ENCODE peak calls at places on chromosomes 2 and 18, in seven cellular contexts. One of them, this sample, is unnamed.

GRCh38 chr2:222655406-222655747 is 515 bp downstream of the FARSB start:
- DNase-seq in AG04450: no peak
- DNase-seq in H1: no peak
- DNase-seq in PC-9: no peak
- DNase-seq in epithelial cell of esophagus: peak
- DNase-seq in fibroblast of pulmonary artery: peak
- DNase-seq in fibroblast of mammary gland: peak
- DNase-seq in this sample: no peak

GRCh38 chr18:13530879-13531387 is 195.4 kb downstream of the FAM210A start:
- DNase-seq in AG04450: no peak
- DNase-seq in H1: peak
- DNase-seq in PC-9: peak
- DNase-seq in epithelial cell of esophagus: no peak
- DNase-seq in fibroblast of pulmonary artery: peak
- DNase-seq in fibroblast of mammary gland: peak
- DNase-seq in this sample: peak

GRCh38 chr2:33498291-33498956 is 22.0 kb downstream of the RASGRP3 start:
- DNase-seq in AG04450: no peak
- DNase-seq in H1: no peak
- DNase-seq in PC-9: no peak
- DNase-seq in epithelial cell of esophagus: no peak
- DNase-seq in fibroblast of pulmonary artery: no peak
- DNase-seq in fibroblast of mammary gland: no peak
- DNase-seq in this sample: no peak

GRCh38 chr2:182717451-182718215 is 1.6 kb downstream of the DNAJC10 start:
- DNase-seq in AG04450: no peak
- DNase-seq in H1: no peak
- DNase-seq in PC-9: no peak
- DNase-seq in epithelial cell of esophagus: no peak
- DNase-seq in fibroblast of pulmonary artery: no peak
- DNase-seq in fibroblast of mammary gland: no peak
- DNase-seq in this sample: no peak

GRCh38 chr2:43375746-43376522 is 149.5 kb upstream of the ZFP36L2 start:
- DNase-seq in AG04450: no peak
- DNase-seq in H1: no peak
- DNase-seq in PC-9: no peak
- DNase-seq in epithelial cell of esophagus: no peak
- DNase-seq in fibroblast of pulmonary artery: no peak
- DNase-seq in fibroblast of mammary gland: no peak
- DNase-seq in this sample: no peak

GRCh38 chr2:214649440-214650205 is 159.9 kb downstream of the BARD1 start:
- DNase-seq in AG04450: no peak
- DNase-seq in H1: no peak
- DNase-seq in PC-9: no peak
- DNase-seq in epithelial cell of esophagus: peak
- DNase-seq in fibroblast of pulmonary artery: peak
- DNase-seq in fibroblast of mammary gland: peak
- DNase-seq in this sample: peak

GRCh38 chr2:85221291-85221690 is 88.1 kb downstream of the TCF7L1 start:
- DNase-seq in AG04450: no peak
- DNase-seq in H1: no peak
- DNase-seq in PC-9: no peak
- DNase-seq in epithelial cell of esophagus: no peak
- DNase-seq in fibroblast of pulmonary artery: no peak
- DNase-seq in fibroblast of mammary gland: peak
- DNase-seq in this sample: no peak

GRCh38 chr2:23649819-23650218 is 264.8 kb downstream of the KLHL29 start:
- DNase-seq in AG04450: no peak
- DNase-seq in H1: no peak
- DNase-seq in PC-9: no peak
- DNase-seq in epithelial cell of esophagus: peak
- DNase-seq in fibroblast of pulmonary artery: peak
- DNase-seq in fibroblast of mammary gland: peak
- DNase-seq in this sample: peak

GRCh38 chr2:60939622-60940021 is 58.2 kb downstream of the REL start:
- DNase-seq in AG04450: no peak
- DNase-seq in H1: no peak
- DNase-seq in PC-9: no peak
- DNase-seq in epithelial cell of esophagus: no peak
- DNase-seq in fibroblast of pulmonary artery: no peak
- DNase-seq in fibroblast of mammary gland: no peak
- DNase-seq in this sample: no peak

GRCh38 chr2:86079981-86080911 is 25.4 kb downstream of the POLR1A start:
- DNase-seq in AG04450: peak
- DNase-seq in H1: peak
- DNase-seq in PC-9: peak
- DNase-seq in epithelial cell of esophagus: peak
- DNase-seq in fibroblast of pulmonary artery: peak
- DNase-seq in fibroblast of mammary gland: peak
- DNase-seq in this sample: no peak

GRCh38 chr18:75207298-75208054 is 1.5 kb downstream of the PTGR3 start:
- DNase-seq in AG04450: no peak
- DNase-seq in H1: no peak
- DNase-seq in PC-9: no peak
- DNase-seq in epithelial cell of esophagus: peak
- DNase-seq in fibroblast of pulmonary artery: no peak
- DNase-seq in fibroblast of mammary gland: peak
- DNase-seq in this sample: no peak

GRCh38 chr2:118987886-118988285 is 45.9 kb downstream of the MARCO start:
- DNase-seq in AG04450: no peak
- DNase-seq in H1: no peak
- DNase-seq in PC-9: no peak
- DNase-seq in epithelial cell of esophagus: no peak
- DNase-seq in fibroblast of pulmonary artery: no peak
- DNase-seq in fibroblast of mammary gland: no peak
- DNase-seq in this sample: no peak

GRCh38 chr2:9984217-9984739 is 32.8 kb downstream of the GRHL1 start:
- DNase-seq in AG04450: no peak
- DNase-seq in H1: no peak
- DNase-seq in PC-9: no peak
- DNase-seq in epithelial cell of esophagus: peak
- DNase-seq in fibroblast of pulmonary artery: peak
- DNase-seq in fibroblast of mammary gland: peak
- DNase-seq in this sample: peak

GRCh38 chr18:55795101-55795669 is 207.2 kb upstream of the TCF4 start:
- DNase-seq in AG04450: no peak
- DNase-seq in H1: no peak
- DNase-seq in PC-9: no peak
- DNase-seq in epithelial cell of esophagus: no peak
- DNase-seq in fibroblast of pulmonary artery: no peak
- DNase-seq in fibroblast of mammary gland: no peak
- DNase-seq in this sample: no peak

DNA sequence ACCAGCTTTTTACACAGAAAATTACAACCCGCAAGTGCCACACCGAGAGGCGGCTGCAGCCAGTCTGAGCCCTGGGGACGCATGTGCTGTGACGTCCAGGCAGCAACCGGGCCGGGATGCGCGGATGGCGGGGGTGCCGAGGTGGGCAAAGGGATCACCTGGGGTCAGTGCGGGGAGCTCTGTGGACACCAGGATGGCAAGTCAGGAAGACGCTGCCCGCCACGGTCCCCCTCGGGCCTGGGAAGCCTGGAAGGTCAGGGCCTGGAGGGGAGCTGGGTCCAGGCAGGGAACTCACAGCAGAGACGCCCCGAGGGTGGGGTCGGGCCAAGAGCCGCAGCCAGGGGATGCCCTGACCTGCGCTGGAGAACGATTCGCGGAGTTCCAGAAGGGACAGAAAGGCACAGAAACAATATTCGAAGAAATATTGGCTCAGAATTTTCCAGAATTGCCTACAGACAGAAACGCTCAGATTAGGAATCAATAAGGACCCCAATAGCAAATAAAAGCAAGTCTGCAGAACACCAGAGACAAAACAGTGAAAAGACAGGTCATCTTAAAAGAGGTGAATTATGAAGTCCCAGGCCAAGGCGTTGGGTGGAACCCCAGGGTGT is 11.7 kb upstream of the KIF1A start:
- DNase-seq in AG04450: no peak
- DNase-seq in H1: no peak
- DNase-seq in PC-9: no peak
- DNase-seq in epithelial cell of esophagus: no peak
- DNase-seq in fibroblast of pulmonary artery: no peak
- DNase-seq in fibroblast of mammary gland: no peak
- DNase-seq in this sample: no peak
- H3K4me3 ChIP-seq in AG04450: peak
- H3K4me3 ChIP-seq in H1: peak
- H3K4me3 ChIP-seq in PC-9: no peak
- H3K4me3 ChIP-seq in epithelial cell of esophagus: no peak
- H3K4me3 ChIP-seq in fibroblast of pulmonary artery: peak
- H3K4me3 ChIP-seq in fibroblast of mammary gland: peak
- H3K4me3 ChIP-seq in this sample: peak

DNA sequence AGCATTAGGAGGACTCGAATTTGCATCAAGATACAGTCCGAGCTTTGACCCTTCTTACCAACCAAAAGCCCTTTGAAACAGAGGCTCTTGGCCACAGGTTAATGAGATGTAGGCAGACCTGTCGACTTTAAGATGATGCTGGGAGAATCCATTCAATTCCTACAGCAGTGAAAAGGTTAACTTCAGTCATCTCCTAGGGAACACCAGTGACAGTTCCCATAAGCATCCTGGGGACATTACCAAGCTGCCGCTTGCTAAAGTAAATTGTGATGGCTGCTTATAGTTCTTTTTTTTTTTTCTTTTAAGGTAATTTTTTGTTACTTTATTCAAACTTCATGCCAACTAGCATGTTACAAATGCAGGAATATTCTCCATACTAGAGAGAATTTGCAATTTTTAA is 379.4 kb downstream of the SOX11 start:
- DNase-seq in AG04450: no peak
- DNase-seq in H1: no peak
- DNase-seq in PC-9: no peak
- DNase-seq in epithelial cell of esophagus: no peak
- DNase-seq in fibroblast of pulmonary artery: no peak
- DNase-seq in fibroblast of mammary gland: no peak
- DNase-seq in this sample: no peak
- H3K4me3 ChIP-seq in AG04450: no peak
- H3K4me3 ChIP-seq in H1: no peak
- H3K4me3 ChIP-seq in PC-9: no peak
- H3K4me3 ChIP-seq in epithelial cell of esophagus: no peak
- H3K4me3 ChIP-seq in fibroblast of pulmonary artery: no peak
- H3K4me3 ChIP-seq in fibroblast of mammary gland: no peak
- H3K4me3 ChIP-seq in this sample: no peak

GRCh38 chr18:58526425-58527115 is 102.3 kb downstream of the ALPK2 start:
- DNase-seq in AG04450: no peak
- DNase-seq in H1: no peak
- DNase-seq in PC-9: no peak
- DNase-seq in epithelial cell of esophagus: no peak
- DNase-seq in fibroblast of pulmonary artery: no peak
- DNase-seq in fibroblast of mammary gland: no peak
- DNase-seq in this sample: no peak

GRCh38 chr18:58527116-58528010 is 101.5 kb downstream of the ALPK2 start:
- DNase-seq in AG04450: no peak
- DNase-seq in H1: no peak
- DNase-seq in PC-9: no peak
- DNase-seq in epithelial cell of esophagus: no peak
- DNase-seq in fibroblast of pulmonary artery: peak
- DNase-seq in fibroblast of mammary gland: peak
- DNase-seq in this sample: no peak

GRCh38 chr18:58528011-58528367 is 100.9 kb downstream of the ALPK2 start:
- DNase-seq in AG04450: no peak
- DNase-seq in H1: no peak
- DNase-seq in PC-9: no peak
- DNase-seq in epithelial cell of esophagus: no peak
- DNase-seq in fibroblast of pulmonary artery: peak
- DNase-seq in fibroblast of mammary gland: peak
- DNase-seq in this sample: no peak

GRCh38 chr18:58525517-58525916 is 103.4 kb downstream of the ALPK2 start:
- DNase-seq in AG04450: peak
- DNase-seq in H1: no peak
- DNase-seq in PC-9: no peak
- DNase-seq in epithelial cell of esophagus: peak
- DNase-seq in fibroblast of pulmonary artery: no peak
- DNase-seq in fibroblast of mammary gland: peak
- DNase-seq in this sample: no peak

GRCh38 chr18:58525928-58526424 is 102.9 kb downstream of the ALPK2 start:
- DNase-seq in AG04450: no peak
- DNase-seq in H1: no peak
- DNase-seq in PC-9: no peak
- DNase-seq in epithelial cell of esophagus: no peak
- DNase-seq in fibroblast of pulmonary artery: no peak
- DNase-seq in fibroblast of mammary gland: no peak
- DNase-seq in this sample: no peak
- H3K4me3 ChIP-seq in AG04450: no peak
- H3K4me3 ChIP-seq in H1: no peak
- H3K4me3 ChIP-seq in PC-9: no peak
- H3K4me3 ChIP-seq in epithelial cell of esophagus: no peak
- H3K4me3 ChIP-seq in fibroblast of pulmonary artery: no peak
- H3K4me3 ChIP-seq in fibroblast of mammary gland: no peak
- H3K4me3 ChIP-seq in this sample: no peak

GRCh38 chr2:105299290-105299689 is 30.2 kb downstream of the TGFBRAP1 start:
- DNase-seq in AG04450: no peak
- DNase-seq in H1: no peak
- DNase-seq in PC-9: no peak
- DNase-seq in epithelial cell of esophagus: no peak
- DNase-seq in fibroblast of pulmonary artery: no peak
- DNase-seq in fibroblast of mammary gland: no peak
- DNase-seq in this sample: no peak
- H3K4me3 ChIP-seq in AG04450: no peak
- H3K4me3 ChIP-seq in H1: no peak
- H3K4me3 ChIP-seq in PC-9: no peak
- H3K4me3 ChIP-seq in epithelial cell of esophagus: no peak
- H3K4me3 ChIP-seq in fibroblast of pulmonary artery: no peak
- H3K4me3 ChIP-seq in fibroblast of mammary gland: no peak
- H3K4me3 ChIP-seq in this sample: no peak

GRCh38 chr2:8577573-8577972 is 104.3 kb upstream of the ID2 start:
- DNase-seq in AG04450: no peak
- DNase-seq in H1: no peak
- DNase-seq in PC-9: no peak
- DNase-seq in epithelial cell of esophagus: no peak
- DNase-seq in fibroblast of pulmonary artery: no peak
- DNase-seq in fibroblast of mammary gland: no peak
- DNase-seq in this sample: no peak
- H3K4me3 ChIP-seq in AG04450: no peak
- H3K4me3 ChIP-seq in H1: no peak
- H3K4me3 ChIP-seq in PC-9: no peak
- H3K4me3 ChIP-seq in epithelial cell of esophagus: no peak
- H3K4me3 ChIP-seq in fibroblast of pulmonary artery: no peak
- H3K4me3 ChIP-seq in fibroblast of mammary gland: no peak
- H3K4me3 ChIP-seq in this sample: no peak

GRCh38 chr2:201116115-201116958 is at the start of gene CFLAR:
- DNase-seq in AG04450: peak
- DNase-seq in H1: no peak
- DNase-seq in PC-9: peak
- DNase-seq in epithelial cell of esophagus: peak
- DNase-seq in fibroblast of pulmonary artery: peak
- DNase-seq in fibroblast of mammary gland: peak
- DNase-seq in this sample: peak
- H3K4me3 ChIP-seq in AG04450: peak
- H3K4me3 ChIP-seq in H1: peak
- H3K4me3 ChIP-seq in PC-9: peak
- H3K4me3 ChIP-seq in epithelial cell of esophagus: peak
- H3K4me3 ChIP-seq in fibroblast of pulmonary artery: peak
- H3K4me3 ChIP-seq in fibroblast of mammary gland: peak
- H3K4me3 ChIP-seq in this sample: peak

GRCh38 chr18:28087173-28087563 is 89.8 kb downstream of the CDH2 start:
- DNase-seq in AG04450: no peak
- DNase-seq in H1: no peak
- DNase-seq in PC-9: no peak
- DNase-seq in epithelial cell of esophagus: no peak
- DNase-seq in fibroblast of pulmonary artery: peak
- DNase-seq in fibroblast of mammary gland: peak
- DNase-seq in this sample: no peak
- H3K4me3 ChIP-seq in AG04450: peak
- H3K4me3 ChIP-seq in H1: no peak
- H3K4me3 ChIP-seq in PC-9: no peak
- H3K4me3 ChIP-seq in epithelial cell of esophagus: no peak
- H3K4me3 ChIP-seq in fibroblast of pulmonary artery: peak
- H3K4me3 ChIP-seq in fibroblast of mammary gland: no peak
- H3K4me3 ChIP-seq in this sample: no peak

This sample was measured in astrocyte of the cerebellum.